ENCODE peak calls at places on chromosomes 1 and 21, in six cellular contexts. A, H, M, G, X and F are unnamed samples.
A peak's percentile ranks its signal among the peaks of the same experiment; 100 is the strongest.

GRCh38 chr1:17225140-17225539 is 20.2 kb downstream of the PADI1 start:
- DNase-seq in A (no peak), G (no peak), H (no peak), X (no peak), M (no peak), F (no peak)

GRCh38 chr1:202374077-202374476 is 25.6 kb downstream of the PPP1R12B start:
- DNase-seq in H (no peak), A (no peak), M (no peak), G (no peak), X (no peak), F (peak; percentile 7)

GRCh38 chr1:59020151-59020997 is 236.5 kb upstream of the JUN start:
- DNase-seq in H (peak; percentile 74), G (peak; percentile 53), A (no peak), M (no peak), X (peak; percentile 19), F (peak; percentile 87)

GRCh38 chr1:115642168-115643072 is 650 bp downstream of the VANGL1 start:
- DNase-seq in A (peak; percentile 72), M (peak; percentile 81), H (peak; percentile 29), X (no peak), G (no peak), F (peak; percentile 33)

GRCh38 chr1:25530348-25531081 is 12.9 kb upstream of the LDLRAP1 start:
- DNase-seq in X (no peak), A (no peak), G (no peak), M (no peak), H (no peak), F (no peak)

GRCh38 chr1:7515896-7516295 is 255.2 kb upstream of the VAMP3 start:
- DNase-seq in G (no peak), H (no peak), X (no peak), A (no peak), M (no peak), F (no peak)

GRCh38 chr1:19336543-19336942 is 24.4 kb downstream of the SLC66A1 start:
- DNase-seq in A (no peak), G (no peak), H (no peak), X (no peak), M (no peak), F (peak; percentile 42)

GRCh38 chr21:8989883-8990325 is 1531.5 kb upstream of the TPTE start:
- DNase-seq in A (no peak), M (peak; percentile 65), X (no peak), G (no peak), H (no peak), F (no peak)

GRCh38 chr1:185627136-185627535 is 107.1 kb upstream of the HMCN1 start:
- DNase-seq in H (no peak), X (no peak), G (no peak), A (no peak), M (no peak), F (no peak)

GRCh38 chr1:21326861-21327344 is 36.6 kb upstream of the ECE1 start:
- DNase-seq in G (no peak), H (no peak), X (no peak), A (peak; percentile 83), M (no peak), F (no peak)

GRCh38 chr1:214989341-214989740 is 93.2 kb upstream of the KCNK2 start:
- DNase-seq in X (no peak), G (no peak), M (no peak), H (peak; percentile 72), A (no peak), F (peak; percentile 59)

GRCh38 chr1:86259390-86259789 is 102.8 kb upstream of the COL24A1 start:
- DNase-seq in X (no peak), H (peak; percentile 31), A (no peak), M (no peak), G (no peak), F (peak; percentile 48)

GRCh38 chr1:21302747-21303715 is 12.8 kb upstream of the ECE1 start:
- DNase-seq in A (peak; percentile 76), M (peak; percentile 49), H (peak; percentile 87), G (no peak), X (no peak), F (peak; percentile 92)

DNA sequence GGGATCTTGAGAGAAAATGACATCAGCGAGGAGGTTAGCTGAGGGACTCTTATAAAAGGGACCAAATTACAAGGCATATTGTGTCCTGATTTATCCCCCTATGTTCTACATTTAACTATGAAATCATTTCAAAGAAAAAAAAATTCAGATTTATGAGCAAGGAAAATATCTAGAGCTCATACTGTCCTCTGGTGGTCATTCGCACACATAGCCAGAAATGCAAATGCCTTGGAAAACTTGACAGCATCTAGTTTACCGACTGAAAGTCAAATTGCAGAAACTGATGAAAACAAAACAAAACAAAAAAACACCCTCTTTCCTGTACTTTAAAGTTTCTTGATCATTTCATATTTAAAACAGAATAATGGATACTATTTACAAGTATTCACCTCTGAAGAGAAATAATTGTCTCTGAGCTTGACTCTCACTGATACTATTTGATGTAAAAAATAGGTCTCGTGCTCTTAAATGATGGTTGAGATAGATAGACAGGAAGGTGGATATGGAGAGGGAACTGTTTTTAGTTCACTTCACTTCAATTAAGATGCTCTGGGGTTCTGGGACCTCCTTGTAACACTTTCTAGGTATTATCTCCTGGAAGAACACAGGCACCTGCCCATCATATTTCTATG is 253.8 kb downstream of the PCP4 start:
- DNase-seq in A (no peak), G (no peak), X (no peak), H (peak; percentile 3), M (no peak), F (peak; percentile 5)
- TF ChIP-seq CTCF in A (peak; percentile 71), G (no peak), X (peak; percentile 92), H (peak; percentile 39), M (peak; percentile 90), F (peak; percentile 56)

DNA sequence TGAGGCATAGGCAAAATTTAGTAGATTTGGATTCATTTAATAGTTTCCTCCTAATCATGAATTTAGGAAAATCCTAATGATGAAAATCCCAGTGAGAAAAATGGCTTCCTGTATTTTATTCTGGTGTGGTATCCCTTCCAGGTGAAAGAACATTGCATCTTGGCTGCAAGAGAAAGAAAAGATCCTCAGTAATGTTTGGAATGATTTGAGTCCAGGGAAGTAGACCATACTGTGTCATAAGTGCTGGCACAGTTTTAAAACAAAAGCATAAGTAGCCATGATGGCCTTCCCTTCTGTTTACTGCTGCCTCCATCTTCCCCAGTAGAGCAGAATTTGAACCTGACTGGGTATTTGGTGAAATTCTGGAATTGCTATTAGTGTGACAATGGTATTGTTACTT is 52.8 kb downstream of the CACHD1 start:
- DNase-seq in M (no peak), H (no peak), A (no peak), G (no peak), X (no peak), F (no peak)
- TF ChIP-seq CTCF in M (no peak), H (no peak), A (no peak), G (no peak), X (no peak), F (no peak)

DNA sequence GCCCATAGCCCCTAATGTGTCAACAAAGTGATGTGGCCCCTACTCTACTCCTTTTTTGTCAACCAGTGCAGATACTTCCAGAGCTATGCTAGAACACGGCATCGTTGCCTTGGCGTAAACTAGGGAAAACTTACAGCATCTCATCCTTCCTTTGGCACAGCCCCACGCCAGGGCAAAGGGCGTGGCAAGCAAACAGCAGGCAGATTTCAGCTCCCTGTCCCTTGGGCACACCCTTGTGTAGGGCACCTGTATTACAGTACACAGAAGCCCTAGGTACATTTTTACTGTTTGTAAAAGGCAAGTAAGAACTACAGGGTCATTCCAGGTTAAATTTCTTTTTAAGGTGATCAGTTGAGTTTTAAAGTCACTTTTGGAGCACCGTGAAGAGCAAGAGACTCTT is 29.3 kb downstream of the PRDX6 start:
- DNase-seq in G (no peak), X (no peak), H (no peak), M (peak; percentile 74), A (no peak), F (no peak)
- TF ChIP-seq CTCF in G (no peak), X (no peak), H (no peak), M (peak; percentile 69), A (no peak), F (no peak)

GRCh38 chr1:64469977-64470669 is at the start of gene CACHD1:
- DNase-seq in M (peak; percentile 93), X (peak; percentile 27), A (peak; percentile 87), H (peak; percentile 78), G (peak; percentile 79), F (peak; percentile 75)
- TF ChIP-seq CTCF in M (peak; percentile 37), X (peak; percentile 41), A (peak; percentile 44), H (peak; percentile 42), G (no peak), F (peak; percentile 37)

GRCh38 chr1:82007804-82008203 is 207.1 kb downstream of the ADGRL2 start:
- DNase-seq in H (no peak), M (no peak), X (no peak), G (no peak), A (no peak), F (no peak)
- TF ChIP-seq CTCF in H (no peak), M (no peak), X (no peak), G (no peak), A (no peak), F (no peak)

DNA sequence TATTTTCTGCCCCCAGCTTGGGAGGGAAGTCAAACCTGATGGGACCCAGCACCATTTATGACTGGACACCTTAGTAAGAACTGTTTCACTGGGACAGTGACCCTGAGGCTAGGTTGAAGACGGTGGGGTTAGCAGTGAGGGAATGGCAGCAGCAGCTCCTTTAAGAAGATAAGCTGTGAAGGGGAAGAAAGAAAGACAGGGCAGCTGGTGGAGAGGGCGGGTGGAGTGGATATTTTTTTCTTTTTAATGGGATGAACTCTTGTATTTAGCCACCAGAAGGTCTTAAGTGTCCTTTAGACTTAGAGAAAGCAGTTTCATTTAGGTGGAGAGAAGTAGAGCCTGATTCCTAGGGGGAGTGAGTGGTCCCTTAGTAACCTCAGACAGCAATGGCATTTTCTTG is 187.4 kb downstream of the HHAT start:
- DNase-seq in H (no peak), X (no peak), A (no peak), M (no peak), G (no peak), F (no peak)
- TF ChIP-seq CTCF in H (no peak), X (no peak), A (no peak), M (no peak), G (no peak), F (no peak)

GRCh38 chr21:39016740-39017315 is 166.4 kb downstream of the PSMG1 start:
- DNase-seq in M (no peak), X (no peak), G (no peak), H (no peak), A (no peak), F (peak; percentile 54)

GRCh38 chr21:39011911-39012310 is 171.3 kb downstream of the PSMG1 start:
- DNase-seq in G (no peak), A (no peak), H (no peak), M (no peak), X (no peak), F (no peak)

GRCh38 chr21:39010629-39011404 is 172.4 kb downstream of the PSMG1 start:
- DNase-seq in G (no peak), X (no peak), A (no peak), M (no peak), H (no peak), F (no peak)

GRCh38 chr21:39012314-39013230 is 170.7 kb downstream of the PSMG1 start:
- DNase-seq in G (no peak), X (no peak), H (no peak), M (no peak), A (no peak), F (no peak)

DNA sequence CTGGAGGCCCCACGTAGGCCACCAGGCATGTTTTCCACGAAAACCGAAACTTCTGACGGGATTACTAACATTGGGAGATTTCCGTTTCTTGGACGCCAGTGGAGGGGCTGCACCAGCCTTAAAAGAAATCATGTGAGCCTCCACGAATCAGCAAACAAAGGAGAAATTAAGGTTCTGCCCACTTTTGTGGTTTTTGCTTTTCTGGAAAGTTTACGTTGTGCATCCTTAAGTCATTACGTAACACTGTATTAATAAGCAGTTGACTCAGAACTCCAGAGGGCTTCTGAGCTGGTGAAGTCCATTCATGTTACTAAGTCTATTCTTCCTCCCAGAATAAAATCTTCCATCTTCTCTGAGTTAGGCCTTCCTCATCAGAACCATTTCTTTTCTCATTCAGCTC is 168.5 kb downstream of the PSMG1 start:
- DNase-seq in G (no peak), X (no peak), M (no peak), H (peak; percentile 97), A (no peak), F (peak; percentile 97)
- TF ChIP-seq CTCF in G (no peak), X (no peak), M (no peak), H (no peak), A (no peak), F (no peak)